ENCODE peak calls at places on chromosomes 5 and 9, in nine cellular contexts. One of them, this sample, is unnamed.

GRCh38 chr5:123204224-123204623 is 115.2 kb downstream of the PRDM6 start:
- DNase-seq in AG10803: peak; percentile 28
- DNase-seq in CD8-positive, alpha-beta T cell: no peak
- DNase-seq in GM12864: no peak
- DNase-seq in body of pancreas: no peak
- DNase-seq in neural crest cell: no peak
- DNase-seq in sigmoid colon: no peak
- DNase-seq in neural progenitor cell: no peak
- DNase-seq in MCF 10A: no peak
- DNase-seq in this sample: no peak

GRCh38 chr5:141786700-141787099 is 91.5 kb downstream of the PCDH1 start:
- DNase-seq in AG10803: no peak
- DNase-seq in CD8-positive, alpha-beta T cell: no peak
- DNase-seq in GM12864: no peak
- DNase-seq in body of pancreas: no peak
- DNase-seq in neural crest cell: no peak
- DNase-seq in sigmoid colon: no peak
- DNase-seq in neural progenitor cell: no peak
- DNase-seq in MCF 10A: no peak
- DNase-seq in this sample: no peak

GRCh38 chr5:178433273-178433775 is 156.9 kb downstream of the COL23A1 start:
- DNase-seq in AG10803: no peak
- DNase-seq in CD8-positive, alpha-beta T cell: no peak
- DNase-seq in GM12864: no peak
- DNase-seq in body of pancreas: no peak
- DNase-seq in neural crest cell: no peak
- DNase-seq in sigmoid colon: peak; percentile 40
- DNase-seq in neural progenitor cell: no peak
- DNase-seq in MCF 10A: no peak
- DNase-seq in this sample: no peak

GRCh38 chr5:2748180-2748840 is 3.2 kb downstream of the IRX2 start:
- DNase-seq in AG10803: peak; percentile 11
- DNase-seq in CD8-positive, alpha-beta T cell: no peak
- DNase-seq in GM12864: no peak
- DNase-seq in body of pancreas: no peak
- DNase-seq in neural crest cell: no peak
- DNase-seq in sigmoid colon: no peak
- DNase-seq in neural progenitor cell: no peak
- DNase-seq in MCF 10A: no peak
- DNase-seq in this sample: no peak

GRCh38 chr5:152271420-152271819 is 133.7 kb downstream of the NMUR2 start:
- DNase-seq in AG10803: no peak
- DNase-seq in CD8-positive, alpha-beta T cell: no peak
- DNase-seq in GM12864: no peak
- DNase-seq in body of pancreas: peak; percentile 9
- DNase-seq in neural crest cell: no peak
- DNase-seq in sigmoid colon: no peak
- DNase-seq in neural progenitor cell: peak; percentile 59
- DNase-seq in MCF 10A: peak; percentile 59
- DNase-seq in this sample: peak; percentile 9

GRCh38 chr5:159211712-159212111 is 2.4 kb upstream of the RNF145 start:
- DNase-seq in AG10803: no peak
- DNase-seq in CD8-positive, alpha-beta T cell: no peak
- DNase-seq in GM12864: no peak
- DNase-seq in body of pancreas: peak; percentile 6
- DNase-seq in neural crest cell: no peak
- DNase-seq in sigmoid colon: no peak
- DNase-seq in neural progenitor cell: no peak
- DNase-seq in MCF 10A: no peak
- DNase-seq in this sample: no peak

GRCh38 chr9:120393386-120394057 is 186.4 kb downstream of the CDK5RAP2 start:
- DNase-seq in AG10803: peak; percentile 56
- DNase-seq in CD8-positive, alpha-beta T cell: no peak
- DNase-seq in GM12864: no peak
- DNase-seq in body of pancreas: no peak
- DNase-seq in neural crest cell: no peak
- DNase-seq in sigmoid colon: peak; percentile 53
- DNase-seq in neural progenitor cell: no peak
- DNase-seq in MCF 10A: peak; percentile 75
- DNase-seq in this sample: no peak

GRCh38 chr9:120612218-120612617 is 32.3 kb upstream of the CDK5RAP2 start:
- DNase-seq in AG10803: no peak
- DNase-seq in CD8-positive, alpha-beta T cell: no peak
- DNase-seq in GM12864: no peak
- DNase-seq in body of pancreas: no peak
- DNase-seq in neural crest cell: no peak
- DNase-seq in sigmoid colon: no peak
- DNase-seq in neural progenitor cell: peak; percentile 35
- DNase-seq in MCF 10A: no peak
- DNase-seq in this sample: no peak

GRCh38 chr5:177419045-177419444 is 7.4 kb upstream of the GRK6 start:
- DNase-seq in AG10803: peak; percentile 79
- DNase-seq in CD8-positive, alpha-beta T cell: no peak
- DNase-seq in GM12864: no peak
- DNase-seq in body of pancreas: no peak
- DNase-seq in neural crest cell: no peak
- DNase-seq in sigmoid colon: no peak
- DNase-seq in neural progenitor cell: no peak
- DNase-seq in MCF 10A: peak; percentile 63
- DNase-seq in this sample: no peak

GRCh38 chr5:72015103-72015548 is 92.1 kb upstream of the MAP1B start:
- DNase-seq in AG10803: peak; percentile 20
- DNase-seq in CD8-positive, alpha-beta T cell: no peak
- DNase-seq in GM12864: no peak
- DNase-seq in body of pancreas: peak; percentile 53
- DNase-seq in neural crest cell: no peak
- DNase-seq in sigmoid colon: no peak
- DNase-seq in neural progenitor cell: no peak
- DNase-seq in MCF 10A: peak; percentile 91
- DNase-seq in this sample: no peak

GRCh38 chr5:158619083-158619788 is 480.5 kb downstream of the EBF1 start:
- DNase-seq in AG10803: no peak
- DNase-seq in CD8-positive, alpha-beta T cell: no peak
- DNase-seq in GM12864: no peak
- DNase-seq in body of pancreas: no peak
- DNase-seq in neural crest cell: no peak
- DNase-seq in sigmoid colon: no peak
- DNase-seq in neural progenitor cell: no peak
- DNase-seq in MCF 10A: no peak
- DNase-seq in this sample: no peak

GRCh38 chr5:40154194-40154593 is 525.5 kb upstream of the PTGER4 start:
- DNase-seq in AG10803: no peak
- DNase-seq in CD8-positive, alpha-beta T cell: no peak
- DNase-seq in GM12864: no peak
- DNase-seq in body of pancreas: no peak
- DNase-seq in neural crest cell: no peak
- DNase-seq in sigmoid colon: no peak
- DNase-seq in neural progenitor cell: no peak
- DNase-seq in MCF 10A: no peak
- DNase-seq in this sample: no peak

GRCh38 chr9:21813575-21814473 is 11.4 kb downstream of the MTAP start:
- DNase-seq in AG10803: peak; percentile 86
- DNase-seq in CD8-positive, alpha-beta T cell: peak; percentile 31
- DNase-seq in GM12864: peak; percentile 67
- DNase-seq in body of pancreas: peak; percentile 68
- DNase-seq in neural crest cell: peak; percentile 51
- DNase-seq in sigmoid colon: peak; percentile 81
- DNase-seq in neural progenitor cell: peak; percentile 78
- DNase-seq in MCF 10A: no peak
- DNase-seq in this sample: peak; percentile 45

GRCh38 chr5:82425591-82425990 is 147.4 kb upstream of the RPS23 start:
- DNase-seq in AG10803: no peak
- DNase-seq in CD8-positive, alpha-beta T cell: no peak
- DNase-seq in GM12864: no peak
- DNase-seq in body of pancreas: no peak
- DNase-seq in neural crest cell: no peak
- DNase-seq in sigmoid colon: no peak
- DNase-seq in neural progenitor cell: no peak
- DNase-seq in MCF 10A: peak; percentile 61
- DNase-seq in this sample: no peak

GRCh38 chr5:34535944-34536628 is 120.0 kb upstream of the RAI14 start:
- DNase-seq in AG10803: no peak
- DNase-seq in CD8-positive, alpha-beta T cell: no peak
- DNase-seq in GM12864: no peak
- DNase-seq in body of pancreas: no peak
- DNase-seq in neural crest cell: no peak
- DNase-seq in sigmoid colon: no peak
- DNase-seq in neural progenitor cell: no peak
- DNase-seq in MCF 10A: no peak
- DNase-seq in this sample: no peak

GRCh38 chr5:149240354-149240998 is 31.2 kb upstream of the AFAP1L1 start:
- DNase-seq in AG10803: no peak
- DNase-seq in CD8-positive, alpha-beta T cell: peak; percentile 74
- DNase-seq in GM12864: no peak
- DNase-seq in body of pancreas: peak; percentile 19
- DNase-seq in neural crest cell: no peak
- DNase-seq in sigmoid colon: peak; percentile 69
- DNase-seq in neural progenitor cell: no peak
- DNase-seq in MCF 10A: no peak
- DNase-seq in this sample: no peak

GRCh38 chr5:62828757-62829156 is 250.1 kb downstream of the LRRC70 start:
- DNase-seq in AG10803: no peak
- DNase-seq in CD8-positive, alpha-beta T cell: no peak
- DNase-seq in GM12864: no peak
- DNase-seq in body of pancreas: no peak
- DNase-seq in neural crest cell: no peak
- DNase-seq in sigmoid colon: no peak
- DNase-seq in neural progenitor cell: peak; percentile 2
- DNase-seq in MCF 10A: no peak
- DNase-seq in this sample: no peak

GRCh38 chr5:32848681-32849080 is 137.6 kb downstream of the NPR3 start:
- DNase-seq in AG10803: peak; percentile 74
- DNase-seq in CD8-positive, alpha-beta T cell: no peak
- DNase-seq in GM12864: no peak
- DNase-seq in body of pancreas: no peak
- DNase-seq in neural crest cell: no peak
- DNase-seq in sigmoid colon: no peak
- DNase-seq in neural progenitor cell: no peak
- DNase-seq in MCF 10A: no peak
- DNase-seq in this sample: no peak

GRCh38 chr9:136140966-136141365 is 22.3 kb upstream of the TMEM250 start:
- DNase-seq in AG10803: no peak
- DNase-seq in CD8-positive, alpha-beta T cell: no peak
- DNase-seq in GM12864: no peak
- DNase-seq in body of pancreas: no peak
- DNase-seq in neural crest cell: no peak
- DNase-seq in sigmoid colon: no peak
- DNase-seq in neural progenitor cell: no peak
- DNase-seq in MCF 10A: no peak
- DNase-seq in this sample: peak; percentile 19

GRCh38 chr5:76742586-76742985 is 26.7 kb downstream of the F2R start:
- DNase-seq in AG10803: peak; percentile 29
- DNase-seq in CD8-positive, alpha-beta T cell: no peak
- DNase-seq in GM12864: no peak
- DNase-seq in body of pancreas: no peak
- DNase-seq in neural crest cell: no peak
- DNase-seq in sigmoid colon: no peak
- DNase-seq in neural progenitor cell: no peak
- DNase-seq in MCF 10A: peak; percentile 27
- DNase-seq in this sample: no peak

DNA sequence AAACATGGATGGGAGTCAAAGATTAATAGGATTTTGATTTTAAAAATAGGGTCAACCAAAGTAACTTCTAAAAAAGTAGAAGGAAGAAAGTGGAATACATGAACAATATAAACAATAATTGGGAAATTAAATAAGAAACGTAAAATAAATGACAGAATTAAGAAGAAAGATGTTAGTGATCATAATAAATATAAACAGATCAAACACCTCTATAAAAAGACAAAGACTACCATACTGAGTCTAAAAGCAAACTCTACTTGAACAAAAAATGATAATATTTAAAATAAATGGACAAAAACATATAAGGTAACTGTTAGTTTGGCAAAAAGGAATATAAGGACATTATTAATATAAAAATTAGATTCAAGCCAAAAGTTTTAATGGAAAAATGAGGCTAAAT is 57.7 kb upstream of the ZNF618 start:
- DNase-seq in AG10803: no peak
- DNase-seq in CD8-positive, alpha-beta T cell: no peak
- DNase-seq in GM12864: no peak
- DNase-seq in body of pancreas: no peak
- DNase-seq in neural crest cell: no peak
- DNase-seq in sigmoid colon: no peak
- DNase-seq in neural progenitor cell: no peak
- DNase-seq in MCF 10A: no peak
- DNase-seq in this sample: no peak
- TF ChIP-seq CTCF in AG10803: no peak
- TF ChIP-seq CTCF in CD8-positive, alpha-beta T cell: no peak
- TF ChIP-seq CTCF in GM12864: no peak
- TF ChIP-seq CTCF in body of pancreas: no peak
- TF ChIP-seq CTCF in neural crest cell: no peak
- TF ChIP-seq CTCF in sigmoid colon: no peak
- TF ChIP-seq CTCF in neural progenitor cell: no peak
- TF ChIP-seq CTCF in MCF 10A: no peak
- TF ChIP-seq CTCF in this sample: no peak

GRCh38 chr9:130860458-130861316 is 25.6 kb downstream of the ABL1 start:
- DNase-seq in AG10803: peak; percentile 98
- DNase-seq in CD8-positive, alpha-beta T cell: no peak
- DNase-seq in GM12864: no peak
- DNase-seq in body of pancreas: peak; percentile 53
- DNase-seq in neural crest cell: no peak
- DNase-seq in sigmoid colon: peak; percentile 97
- DNase-seq in neural progenitor cell: peak; percentile 43
- DNase-seq in MCF 10A: no peak
- DNase-seq in this sample: no peak
- TF ChIP-seq CTCF in AG10803: peak; percentile 52
- TF ChIP-seq CTCF in CD8-positive, alpha-beta T cell: no peak
- TF ChIP-seq CTCF in GM12864: no peak
- TF ChIP-seq CTCF in body of pancreas: no peak
- TF ChIP-seq CTCF in neural crest cell: no peak
- TF ChIP-seq CTCF in sigmoid colon: peak; percentile 45
- TF ChIP-seq CTCF in neural progenitor cell: no peak
- TF ChIP-seq CTCF in MCF 10A: no peak
- TF ChIP-seq CTCF in this sample: no peak

DNA sequence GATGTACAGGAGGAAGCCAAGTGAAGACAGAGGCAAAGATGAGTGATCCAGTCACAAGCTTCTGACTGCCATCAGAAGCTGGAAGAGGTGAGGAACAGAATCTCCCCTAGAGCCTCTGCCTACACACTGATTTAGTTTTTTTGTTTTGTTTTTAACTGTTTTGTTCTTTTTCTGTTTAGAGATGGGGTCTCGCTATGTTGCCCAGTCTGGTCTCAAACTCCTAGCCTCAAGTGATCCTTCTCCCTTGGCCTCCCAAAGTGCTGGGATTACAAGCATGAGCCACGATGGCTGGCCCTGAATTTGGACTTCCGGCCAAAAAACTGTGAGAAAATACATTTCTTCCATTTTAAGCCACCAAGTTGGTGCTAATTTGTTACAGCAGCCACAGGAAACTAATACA is 204.7 kb upstream of the ZNF608 start:
- DNase-seq in AG10803: no peak
- DNase-seq in CD8-positive, alpha-beta T cell: no peak
- DNase-seq in GM12864: no peak
- DNase-seq in body of pancreas: no peak
- DNase-seq in neural crest cell: no peak
- DNase-seq in sigmoid colon: no peak
- DNase-seq in neural progenitor cell: no peak
- DNase-seq in MCF 10A: no peak
- DNase-seq in this sample: no peak
- TF ChIP-seq CTCF in AG10803: no peak
- TF ChIP-seq CTCF in CD8-positive, alpha-beta T cell: no peak
- TF ChIP-seq CTCF in GM12864: no peak
- TF ChIP-seq CTCF in body of pancreas: no peak
- TF ChIP-seq CTCF in neural crest cell: no peak
- TF ChIP-seq CTCF in sigmoid colon: no peak
- TF ChIP-seq CTCF in neural progenitor cell: no peak
- TF ChIP-seq CTCF in MCF 10A: no peak
- TF ChIP-seq CTCF in this sample: no peak

GRCh38 chr9:76887003-76887821 is 18.7 kb downstream of the PRUNE2 start:
- DNase-seq in AG10803: peak; percentile 51
- DNase-seq in CD8-positive, alpha-beta T cell: no peak
- DNase-seq in GM12864: no peak
- DNase-seq in body of pancreas: no peak
- DNase-seq in neural crest cell: no peak
- DNase-seq in sigmoid colon: no peak
- DNase-seq in neural progenitor cell: no peak
- DNase-seq in MCF 10A: no peak
- DNase-seq in this sample: no peak
- TF ChIP-seq CTCF in AG10803: peak; percentile 25
- TF ChIP-seq CTCF in CD8-positive, alpha-beta T cell: no peak
- TF ChIP-seq CTCF in GM12864: peak; percentile 20
- TF ChIP-seq CTCF in body of pancreas: no peak
- TF ChIP-seq CTCF in neural crest cell: peak; percentile 24
- TF ChIP-seq CTCF in sigmoid colon: peak; percentile 13
- TF ChIP-seq CTCF in neural progenitor cell: no peak
- TF ChIP-seq CTCF in MCF 10A: no peak
- TF ChIP-seq CTCF in this sample: no peak